ENCODE peak calls at places on chromosomes 7 and 10, in seven cellular contexts. C is H1, X is gastrocnemius medialis, G is PC-3, W is tibial nerve, J is kidney, D is esophagus squamous epithelium. L is an unnamed sample.

GRCh38 chr7:78149787-78150186 is 351.2 kb downstream of the PHTF2 start:
- DNase-seq in X (no peak), J (no peak), C (no peak), W (no peak), D (no peak), G (no peak), L (no peak)

GRCh38 chr7:7553386-7553785 is 13.3 kb upstream of the MIOS start:
- DNase-seq in W (no peak), D (no peak), C (no peak), J (no peak), G (no peak), X (no peak), L (no peak)

GRCh38 chr7:120587281-120587680 is 270.7 kb downstream of the TSPAN12 start:
- DNase-seq in G (no peak), X (no peak), C (no peak), J (no peak), W (no peak), D (no peak), L (no peak)

GRCh38 chr10:58570307-58570723 is 57.6 kb downstream of the BICC1 start:
- DNase-seq in C (no peak), W (no peak), D (no peak), G (no peak), J (no peak), X (no peak), L (no peak)

GRCh38 chr7:3730271-3730670 is 429.2 kb downstream of the SDK1 start:
- DNase-seq in D (no peak), C (no peak), X (no peak), J (no peak), G (no peak), W (no peak), L (no peak)

GRCh38 chr7:96449094-96449493 is 127.2 kb upstream of the SLC25A13 start:
- DNase-seq in C (no peak), D (no peak), J (no peak), W (no peak), G (no peak), X (no peak), L (no peak)

GRCh38 chr7:158432369-158433270 is 155.0 kb downstream of the PTPRN2 start:
- DNase-seq in X (no peak), C (no peak), J (no peak), G (peak), W (no peak), D (no peak), L (peak)

GRCh38 chr7:117872565-117873055 is 631 bp downstream of the CTTNBP2 start:
- DNase-seq in X (no peak), J (peak), D (no peak), W (peak), C (no peak), G (no peak), L (no peak)

GRCh38 chr7:78620931-78621330 is 822.4 kb downstream of the PHTF2 start:
- DNase-seq in D (no peak), J (no peak), G (peak), C (peak), X (no peak), W (no peak), L (no peak)

GRCh38 chr7:27189560-27190283 is 4.7 kb upstream of the HOXA11 start:
- DNase-seq in D (no peak), G (peak), J (no peak), X (no peak), C (no peak), W (no peak), L (no peak)

GRCh38 chr7:80445351-80445750 is 66.5 kb downstream of the GNAT3 start:
- DNase-seq in C (no peak), G (no peak), D (no peak), W (no peak), X (no peak), J (no peak), L (no peak)

GRCh38 chr10:61164458-61165160 is 220.6 kb upstream of the RHOBTB1 start:
- DNase-seq in X (peak), W (no peak), G (peak), J (peak), C (no peak), D (no peak), L (peak)

GRCh38 chr7:17564678-17565209 is 266.3 kb downstream of the AHR start:
- DNase-seq in C (no peak), D (no peak), X (no peak), J (no peak), G (peak), W (no peak), L (no peak)

GRCh38 chr10:31947144-31947926 is 18.7 kb upstream of the ARHGAP12 start:
- DNase-seq in W (no peak), C (no peak), G (peak), J (no peak), X (no peak), D (no peak), L (no peak)

GRCh38 chr10:122957474-122957873 is 3.4 kb upstream of the C10orf88 start:
- DNase-seq in G (no peak), C (no peak), W (no peak), D (no peak), X (no peak), J (no peak), L (no peak)

GRCh38 chr7:28955723-28956607 is 2.2 kb downstream of the TRIL start:
- DNase-seq in G (peak), X (peak), D (no peak), C (no peak), W (peak), J (peak), L (no peak)

GRCh38 chr10:67815571-67816059 is 22.4 kb downstream of the DNAJC12 start:
- DNase-seq in X (no peak), G (peak), W (no peak), D (no peak), C (no peak), J (no peak), L (no peak)

GRCh38 chr10:80356563-80356999 is at the start of the genes DYDC1 and DYDC2:
- DNase-seq in G (no peak), X (no peak), D (no peak), C (peak), J (peak), W (no peak), L (no peak)

GRCh38 chr7:1912472-1913289 is 242.6 kb downstream of the ELFN1 start:
- DNase-seq in C (no peak), J (peak), W (no peak), X (no peak), G (no peak), D (no peak), L (no peak)

GRCh38 chr10:132078746-132079345 is 13.1 kb downstream of the JAKMIP3 start:
- DNase-seq in J (peak), W (no peak), X (no peak), C (no peak), D (no peak), G (no peak), L (no peak)

GRCh38 chr10:69009360-69009759 is 20.8 kb downstream of the KIFBP start:
- DNase-seq in G (no peak), J (no peak), W (no peak), D (no peak), C (no peak), X (no peak), L (no peak)

GRCh38 chr10:5622586-5622985 is 43.8 kb downstream of the ASB13 start:
- DNase-seq in X (no peak), W (no peak), C (no peak), G (peak), J (no peak), D (no peak), L (no peak)

GRCh38 chr7:150978136-150978789 is at the start of gene KCNH2:
- DNase-seq in X (no peak), G (no peak), C (no peak), D (no peak), W (no peak), J (no peak), L (no peak)

GRCh38 chr7:125573131-125573530 is 643.5 kb upstream of the POT1 start:
- DNase-seq in C (no peak), G (no peak), W (no peak), J (no peak), D (no peak), X (no peak), L (no peak)

GRCh38 chr10:86287966-86288579 is 78.5 kb downstream of the GRID1 start:
- DNase-seq in G (no peak), J (no peak), W (no peak), D (no peak), C (no peak), X (no peak), L (no peak)

GRCh38 chr7:6558837-6559236 is 7.6 kb upstream of the GRID2IP start:
- DNase-seq in X (no peak), W (no peak), G (peak), D (no peak), J (no peak), C (no peak), L (no peak)

GRCh38 chr10:78556700-78557432 is 511.9 kb upstream of the ZMIZ1 start:
- DNase-seq in D (no peak), X (no peak), C (no peak), J (no peak), W (no peak), G (no peak), L (no peak)

GRCh38 chr7:74505426-74506328 is 52.0 kb downstream of the GTF2IRD1 start:
- DNase-seq in G (no peak), W (no peak), J (no peak), X (no peak), C (no peak), D (no peak), L (no peak)

GRCh38 chr7:2655870-2656614 is 24.3 kb downstream of the TTYH3 start:
- DNase-seq in D (no peak), X (no peak), C (no peak), J (peak), W (no peak), G (no peak), L (no peak)

GRCh38 chr7:84085147-84085546 is 109.4 kb downstream of the SEMA3A start:
- DNase-seq in J (no peak), W (no peak), X (no peak), D (no peak), G (peak), C (no peak), L (no peak)

GRCh38 chr10:70992436-70992835 is 104.1 kb upstream of the PCBD1 start:
- DNase-seq in D (no peak), X (no peak), G (no peak), W (no peak), C (no peak), J (no peak), L (no peak)

GRCh38 chr7:78768859-78769258 is 684.6 kb downstream of the MAGI2 start:
- DNase-seq in W (no peak), G (no peak), D (no peak), X (no peak), C (no peak), J (no peak), L (no peak)

GRCh38 chr10:70500339-70500738 is 21.8 kb downstream of the PALD1 start:
- DNase-seq in G (no peak), J (peak), X (no peak), W (no peak), C (no peak), D (no peak), L (no peak)

GRCh38 chr10:35691522-35692236 is 49.6 kb upstream of the FZD8 start:
- DNase-seq in C (no peak), G (no peak), X (no peak), D (no peak), J (no peak), W (no peak), L (no peak)

GRCh38 chr7:8365499-8366110 is 67.8 kb upstream of the NXPH1 start:
- DNase-seq in J (no peak), C (no peak), G (peak), D (no peak), X (no peak), W (no peak), L (no peak)

GRCh38 chr7:36810476-36810875 is 86.2 kb upstream of the AOAH start:
- DNase-seq in J (no peak), W (no peak), C (no peak), D (no peak), X (no peak), G (no peak), L (no peak)

GRCh38 chr10:97011397-97011796 is 174.4 kb downstream of the SLIT1 start:
- DNase-seq in X (no peak), W (no peak), G (no peak), C (no peak), J (peak), D (no peak), L (no peak)

GRCh38 chr10:97012470-97012869 is 173.3 kb downstream of the SLIT1 start:
- DNase-seq in W (no peak), C (no peak), G (no peak), D (no peak), J (peak), X (no peak), L (no peak)

GRCh38 chr10:97013568-97013967 is 172.2 kb downstream of the SLIT1 start:
- DNase-seq in D (no peak), W (no peak), G (no peak), J (peak), X (no peak), C (no peak), L (no peak)

GRCh38 chr10:97013983-97014382 is 171.8 kb downstream of the SLIT1 start:
- DNase-seq in W (no peak), J (peak), D (no peak), X (no peak), C (no peak), G (no peak), L (no peak)

GRCh38 chr10:97010695-97011206 is 175.0 kb downstream of the SLIT1 start:
- DNase-seq in J (peak), X (no peak), D (no peak), G (no peak), C (no peak), W (no peak), L (no peak)
- TF ChIP-seq CTCF in J (no peak), X (no peak), D (no peak), G (no peak), C (no peak), W (no peak), L (no peak)

DNA sequence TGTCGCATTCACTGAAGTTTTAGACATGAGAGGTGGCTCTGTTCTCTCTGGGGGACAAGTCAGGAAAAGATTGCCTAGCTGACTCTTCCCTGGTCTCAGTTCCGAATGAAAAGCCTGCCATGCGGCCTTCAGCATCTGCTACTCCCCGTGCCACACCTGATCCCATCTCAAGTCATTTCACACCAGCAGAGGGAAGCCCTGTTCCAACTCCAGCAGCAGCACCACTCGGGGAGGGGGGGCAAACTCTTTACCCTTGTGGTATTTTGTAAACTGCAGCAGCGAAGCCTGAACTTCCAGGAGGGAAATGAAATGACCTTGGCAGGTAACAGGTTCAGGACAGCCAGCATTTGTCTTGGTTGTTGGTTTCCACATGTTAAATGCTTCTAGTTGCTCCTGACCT is 13.8 kb downstream of the LRRC4 start:
- DNase-seq in J (no peak), X (no peak), G (no peak), W (no peak), D (no peak), C (no peak), L (no peak)
- TF ChIP-seq CTCF in J (no peak), X (no peak), G (peak), W (no peak), D (no peak), C (no peak), L (no peak)

GRCh38 chr7:46356365-46356764 is 435.3 kb upstream of the IGFBP3 start:
- DNase-seq in G (no peak), D (no peak), W (no peak), C (no peak), X (no peak), J (no peak), L (no peak)
- TF ChIP-seq CTCF in G (no peak), D (no peak), W (no peak), C (no peak), X (no peak), J (no peak), L (no peak)

GRCh38 chr7:50696810-50697582 is 85.7 kb downstream of the GRB10 start:
- DNase-seq in G (peak), X (no peak), D (no peak), C (no peak), J (no peak), W (no peak), L (no peak)
- TF ChIP-seq CTCF in G (peak), X (peak), D (no peak), C (peak), J (peak), W (no peak), L (no peak)

GRCh38 chr10:96025566-96025965 is 17.8 kb upstream of the CCNJ start:
- DNase-seq in W (no peak), G (peak), D (no peak), X (no peak), J (no peak), C (no peak), L (no peak)
- TF ChIP-seq CTCF in W (no peak), G (peak), D (no peak), X (no peak), J (no peak), C (peak), L (no peak)

GRCh38 chr10:12252882-12253546 is 57.0 kb downstream of the CDC123 start:
- DNase-seq in W (no peak), X (no peak), J (no peak), D (no peak), C (no peak), G (peak), L (no peak)
- TF ChIP-seq CTCF in W (no peak), X (no peak), J (no peak), D (no peak), C (peak), G (peak), L (no peak)